ENCODE peak calls at places on chromosomes 1 and 21, in five cellular contexts. U is SJSA1; Y is epithelial cell of esophagus; S is stimulated activated CD4-positive, alpha-beta T cell treated with anti-CD3 and anti-CD28 coated beads, Interleukin-1b, Interleukin-23, amount 100 ng/mL, for 4 hours; M is lower leg skin. R is an unnamed sample.

GRCh38 chr1:97919568-97920261 is 1.1 kb downstream of the DPYD start:
- DNase-seq in U (peak; percentile 43), Y (no peak), S (no peak), M (no peak), R (no peak)

GRCh38 chr1:181676269-181676668 is 193.0 kb downstream of the CACNA1E start:
- DNase-seq in Y (peak; percentile 61), U (no peak), M (no peak), S (no peak), R (peak; percentile 51)

GRCh38 chr1:64472805-64473204 is 2.9 kb downstream of the CACHD1 start:
- DNase-seq in Y (no peak), M (no peak), S (no peak), U (no peak), R (no peak)

GRCh38 chr1:186974774-186975181 is 146.0 kb downstream of the PLA2G4A start:
- DNase-seq in S (no peak), Y (peak; percentile 88), M (no peak), U (peak; percentile 92), R (no peak)

GRCh38 chr1:184443624-184444023 is 56.8 kb downstream of the C1orf21 start:
- DNase-seq in M (no peak), S (no peak), U (no peak), Y (no peak), R (no peak)

GRCh38 chr1:175152006-175152652 is 40.4 kb downstream of the KIAA0040 start:
- DNase-seq in Y (peak; percentile 48), U (peak; percentile 50), S (peak; percentile 58), M (peak; percentile 92), R (peak; percentile 57)

GRCh38 chr21:45818904-45819285 is 162.7 kb upstream of the COL6A1 start:
- DNase-seq in S (peak; percentile 76), U (peak; percentile 83), Y (peak; percentile 15), M (no peak), R (no peak)

GRCh38 chr1:6129313-6129712 is 50.8 kb downstream of the CHD5 start:
- DNase-seq in U (no peak), Y (no peak), M (no peak), S (no peak), R (no peak)

GRCh38 chr1:224707849-224708725 is 92.0 kb downstream of the CNIH3 start:
- DNase-seq in M (no peak), Y (peak; percentile 63), U (peak; percentile 72), S (no peak), R (no peak)

GRCh38 chr21:34514576-34515135 is 2.6 kb upstream of the KCNE1 start:
- DNase-seq in Y (peak; percentile 40), S (no peak), U (no peak), M (no peak), R (no peak)

GRCh38 chr1:151133339-151133761 is 13.1 kb downstream of the SEMA6C start:
- DNase-seq in M (no peak), S (no peak), Y (no peak), U (no peak), R (no peak)

GRCh38 chr1:25223471-25223870 is 8.8 kb downstream of the SYF2 start:
- DNase-seq in Y (peak; percentile 40), S (no peak), U (no peak), M (no peak), R (no peak)

GRCh38 chr1:171126504-171126903 is 35.8 kb downstream of the FMO3 start:
- DNase-seq in Y (peak; percentile 50), M (peak; percentile 90), S (no peak), U (no peak), R (no peak)

GRCh38 chr1:170676628-170677027 is 12.7 kb downstream of the PRRX1 start:
- DNase-seq in Y (no peak), U (no peak), M (no peak), S (no peak), R (no peak)

GRCh38 chr21:46097826-46098286 is at the start of gene COL6A2:
- DNase-seq in S (peak; percentile 58), U (peak; percentile 31), Y (no peak), M (peak; percentile 92), R (no peak)

GRCh38 chr1:63817152-63817667 is 43.4 kb downstream of the ROR1 start:
- DNase-seq in S (no peak), U (no peak), Y (no peak), M (no peak), R (peak; percentile 44)

GRCh38 chr1:99652881-99653281 is 7.0 kb downstream of the PALMD start:
- DNase-seq in Y (no peak), S (no peak), U (peak; percentile 48), M (no peak), R (no peak)

GRCh38 chr21:37916795-37917142 is 512 bp upstream of the KCNJ6 start:
- DNase-seq in M (no peak), S (no peak), Y (no peak), U (peak; percentile 57), R (no peak)

GRCh38 chr1:19465123-19465522 is 20.2 kb downstream of the CAPZB start:
- DNase-seq in S (no peak), Y (no peak), M (no peak), U (no peak), R (no peak)

GRCh38 chr1:119358661-119359060 is 9.9 kb upstream of the HAO2 start:
- DNase-seq in Y (peak; percentile 97), S (no peak), U (no peak), M (no peak), R (no peak)

GRCh38 chr1:235011064-235011598 is 117.5 kb downstream of the TOMM20 start:
- DNase-seq in M (peak; percentile 79), Y (no peak), S (peak; percentile 54), U (no peak), R (no peak)

GRCh38 chr1:155093938-155094621 is 15.4 kb downstream of the EFNA3 start:
- DNase-seq in U (no peak), M (no peak), S (no peak), Y (peak; percentile 68), R (peak; percentile 78)

GRCh38 chr1:49240709-49241221 is 464.1 kb upstream of the BEND5 start:
- DNase-seq in Y (no peak), M (no peak), S (no peak), U (no peak), R (no peak)

GRCh38 chr1:245240648-245241165 is 85.9 kb downstream of the KIF26B start:
- DNase-seq in S (no peak), Y (no peak), M (no peak), U (no peak), R (no peak)

GRCh38 chr1:235127774-235128452 is 724 bp downstream of the TOMM20 start:
- DNase-seq in S (no peak), U (peak; percentile 21), M (no peak), Y (no peak), R (no peak)

GRCh38 chr1:117174851-117175250 is 35.9 kb downstream of the VTCN1 start:
- DNase-seq in U (no peak), Y (no peak), S (no peak), M (no peak), R (no peak)

GRCh38 chr1:151991663-151992344 is 1.9 kb downstream of the S100A10 start:
- DNase-seq in S (no peak), M (no peak), Y (no peak), U (peak; percentile 52), R (no peak)

GRCh38 chr1:228647523-228648444 is 87.5 kb upstream of the RHOU start:
- DNase-seq in U (peak; percentile 4), Y (peak; percentile 77), M (peak; percentile 90), S (peak; percentile 6), R (peak; percentile 68)

GRCh38 chr1:172837816-172838680 is 179.1 kb downstream of the FASLG start:
- DNase-seq in U (no peak), Y (peak; percentile 94), M (no peak), S (no peak), R (no peak)

GRCh38 chr1:185442065-185442464 is 125.0 kb upstream of the IVNS1ABP start:
- DNase-seq in Y (no peak), M (no peak), U (no peak), S (no peak), R (no peak)

GRCh38 chr1:94803517-94804441 is 16.4 kb upstream of the SLC44A3 start:
- DNase-seq in M (no peak), S (no peak), Y (no peak), U (no peak), R (peak; percentile 98)

GRCh38 chr21:42220138-42220701 is 1.3 kb downstream of the ABCG1 start:
- DNase-seq in U (peak; percentile 83), Y (peak; percentile 89), S (peak; percentile 17), M (no peak), R (peak; percentile 42)

GRCh38 chr21:45538381-45539045 is 3.7 kb downstream of the SLC19A1 start:
- DNase-seq in M (peak; percentile 82), U (no peak), S (no peak), Y (no peak), R (no peak)

GRCh38 chr1:118116401-118116800 is 68.6 kb downstream of the SPAG17 start:
- DNase-seq in S (no peak), Y (no peak), U (no peak), M (no peak), R (no peak)

GRCh38 chr21:36478207-36478701 is 1.7 kb downstream of the CLDN14 start:
- DNase-seq in U (peak; percentile 62), S (no peak), Y (peak; percentile 95), M (no peak), R (no peak)

GRCh38 chr1:163588796-163589195 is 267.0 kb downstream of the NUF2 start:
- DNase-seq in M (no peak), U (no peak), Y (no peak), S (no peak), R (no peak)

GRCh38 chr1:5720484-5720883 is 271.7 kb downstream of the NPHP4 start:
- DNase-seq in Y (peak; percentile 84), S (no peak), U (no peak), M (peak; percentile 85), R (no peak)

GRCh38 chr21:18041012-18041411 is 203.6 kb upstream of the CHODL start:
- DNase-seq in M (no peak), Y (peak; percentile 2), S (no peak), U (no peak), R (peak; percentile 31)

R was measured in SJCRH30.